ENCODE peak calls at places on chromosomes 7 and 10, in four cellular contexts. E, C, X and S are unnamed samples.

GRCh38 chr10:75469018-75469616 is 37.7 kb downstream of the LRMDA start:
- DNase-seq in E (no peak), C (no peak), X (no peak), S (peak)

GRCh38 chr10:125060851-125061556 is 99.4 kb downstream of the CTBP2 start:
- DNase-seq in E (peak), C (peak), X (peak), S (no peak)

GRCh38 chr10:85741626-85742300 is 624.8 kb downstream of the GRID1 start:
- DNase-seq in E (no peak), C (no peak), X (no peak), S (no peak)

GRCh38 chr7:44378744-44379143 is 53.4 kb upstream of the CAMK2B start:
- DNase-seq in E (no peak), C (peak), X (no peak), S (peak)

GRCh38 chr10:110416776-110417732 is 80.7 kb upstream of the DUSP5 start:
- DNase-seq in E (peak), C (no peak), X (no peak), S (no peak)

GRCh38 chr7:159140170-159140910 is 4.3 kb downstream of the VIPR2 start:
- DNase-seq in E (peak), C (no peak), X (peak), S (no peak)

GRCh38 chr7:4633012-4633411 is 49.1 kb upstream of the FOXK1 start:
- DNase-seq in E (no peak), C (no peak), X (peak), S (no peak)

GRCh38 chr7:101126651-101127459 is at the start of gene SERPINE1:
- DNase-seq in E (peak), C (peak), X (peak), S (peak)

GRCh38 chr10:79434816-79435215 is 10.6 kb downstream of the ZCCHC24 start:
- DNase-seq in E (no peak), C (no peak), X (no peak), S (no peak)

GRCh38 chr10:109956454-109957091 is 33.3 kb upstream of the XPNPEP1 start:
- DNase-seq in E (peak), C (no peak), X (peak), S (no peak)

GRCh38 chr7:118771672-118772071 is 547.2 kb downstream of the ANKRD7 start:
- DNase-seq in E (no peak), C (no peak), X (peak), S (no peak)

GRCh38 chr7:118777308-118777707 is 552.8 kb downstream of the ANKRD7 start:
- DNase-seq in E (no peak), C (no peak), X (peak), S (no peak)
- TF ChIP-seq CTCF in E (no peak), C (no peak), X (no peak), S (peak)

DNA sequence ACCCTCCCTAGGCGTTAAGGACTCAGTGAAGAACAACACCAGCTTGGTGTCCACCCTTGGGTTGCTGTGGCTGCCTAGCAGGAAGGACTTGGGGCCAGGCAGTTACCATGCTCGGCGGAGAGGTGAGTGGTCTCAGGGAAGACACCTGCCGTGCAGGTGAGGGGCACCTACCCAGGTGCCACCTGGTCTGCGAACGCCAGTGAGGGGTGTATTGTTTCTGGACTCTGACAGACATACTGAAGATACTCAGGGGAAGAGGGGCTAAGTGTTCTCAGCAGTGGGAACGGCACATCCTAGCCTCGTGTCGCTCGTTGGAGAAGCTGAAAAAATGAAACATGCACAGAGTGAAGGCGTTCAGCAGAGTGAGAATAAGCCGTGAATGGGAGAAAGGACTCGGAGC is 22.6 kb downstream of the DOCK1 start:
- DNase-seq in E (no peak), C (no peak), X (no peak), S (no peak)
- TF ChIP-seq CTCF in E (no peak), C (no peak), X (no peak), S (no peak)

DNA sequence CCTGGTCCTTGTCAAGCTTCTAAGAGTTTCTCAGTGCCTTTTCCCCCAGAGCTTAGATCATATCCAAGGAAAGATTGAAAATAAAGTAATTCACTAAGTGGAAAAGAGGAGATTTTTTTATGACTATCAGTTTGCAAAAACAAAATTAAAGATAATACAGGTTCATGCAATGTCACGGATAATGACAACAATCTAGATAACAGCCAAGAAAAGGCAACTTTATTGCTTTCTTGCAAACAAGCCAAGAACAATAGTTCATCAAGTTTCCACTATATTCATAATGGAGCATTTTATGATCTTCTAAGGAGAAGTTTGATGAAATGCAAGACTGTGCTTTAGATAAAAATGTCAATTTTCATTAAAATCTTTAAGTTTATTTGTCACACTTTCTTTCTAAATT is 53.9 kb upstream of the NRP1 start:
- DNase-seq in E (no peak), C (no peak), X (no peak), S (no peak)
- TF ChIP-seq CTCF in E (no peak), C (no peak), X (no peak), S (no peak)

GRCh38 chr7:135664046-135664589 is 1.8 kb downstream of the STMP1 start:
- DNase-seq in E (no peak), C (no peak), X (no peak), S (no peak)

GRCh38 chr7:135661311-135662122 is 797 bp upstream of the STMP1 start:
- DNase-seq in E (peak), C (no peak), X (no peak), S (no peak)

GRCh38 chr7:135662123-135662372 is 266 bp upstream of the STMP1 start:
- DNase-seq in E (no peak), C (no peak), X (no peak), S (no peak)

GRCh38 chr7:135665072-135665471 is 2.8 kb downstream of the STMP1 start:
- DNase-seq in E (no peak), C (no peak), X (no peak), S (no peak)

GRCh38 chr7:135662373-135663114 is at the start of gene STMP1:
- DNase-seq in E (peak), C (peak), X (peak), S (no peak)
- TF ChIP-seq CTCF in E (peak), C (peak), X (peak), S (peak)

GRCh38 chr7:91866599-91867148 is 13.8 kb downstream of the MTERF1 start:
- DNase-seq in E (no peak), C (no peak), X (no peak), S (no peak)
- TF ChIP-seq CTCF in E (no peak), C (no peak), X (no peak), S (no peak)

GRCh38 chr10:24947304-24948097 is 4.9 kb downstream of the PRTFDC1 start:
- DNase-seq in E (no peak), C (no peak), X (no peak), S (no peak)

GRCh38 chr10:24949616-24950015 is 2.8 kb downstream of the PRTFDC1 start:
- DNase-seq in E (no peak), C (no peak), X (no peak), S (no peak)

GRCh38 chr10:24950439-24950838 is 2.0 kb downstream of the PRTFDC1 start:
- DNase-seq in E (no peak), C (no peak), X (no peak), S (no peak)

GRCh38 chr10:24944512-24945255 is 7.7 kb downstream of the PRTFDC1 start:
- DNase-seq in E (peak), C (no peak), X (no peak), S (no peak)
- TF ChIP-seq CTCF in E (no peak), C (no peak), X (no peak), S (no peak)

DNA sequence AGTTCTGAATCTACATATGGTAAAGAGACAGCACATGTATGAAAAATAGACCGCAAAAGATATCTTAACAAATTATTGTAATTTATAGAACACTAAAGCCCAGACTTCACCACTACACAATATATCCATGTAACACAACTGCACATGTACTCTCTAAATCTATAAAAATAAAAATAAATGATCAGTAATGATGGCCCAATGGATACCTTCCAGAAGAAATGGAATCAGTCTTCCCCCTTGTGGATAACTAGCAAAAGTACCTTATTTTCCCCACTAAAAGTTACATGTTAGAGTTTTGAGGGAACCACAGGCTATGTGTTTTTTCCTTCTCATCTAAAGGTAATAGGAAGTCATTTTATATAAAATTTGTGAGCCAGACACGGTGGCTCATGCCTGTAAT is 25.7 kb downstream of the C7orf25 start:
- DNase-seq in E (no peak), C (no peak), X (peak), S (no peak)
- TF ChIP-seq CTCF in E (no peak), C (peak), X (peak), S (peak)